ENCODE peak calls at places on chromosome 22, in seven cellular contexts. V is dorsolateral prefrontal cortex; L is adipocyte; E is foreskin fibroblast; A is GM10248; J is activated T-cell treated with anti-CD3 and anti-CD28 coated beads, Interleukin-2, amount 50 U/mL, for 24 hours; Y is EL. B is an unnamed sample.
A peak's percentile ranks its signal among the peaks of the same experiment; 100 is the strongest.

GRCh38 chr22:45493286-45493771 is 9.4 kb upstream of the FBLN1 start:
- DNase-seq in V (no peak), L (no peak), E (peak; percentile 65), A (no peak), J (no peak), Y (no peak), B (peak; percentile 44)

GRCh38 chr22:22748297-22748743 is 103.9 kb downstream of the GGTLC2 start:
- DNase-seq in V (no peak), L (peak; percentile 74), E (peak; percentile 45), A (peak; percentile 34), J (peak; percentile 57), Y (peak; percentile 45), B (peak; percentile 80)

GRCh38 chr22:42065408-42066132 is 5.0 kb downstream of the NAGA start:
- DNase-seq in V (no peak), L (no peak), E (no peak), A (no peak), J (no peak), Y (no peak), B (no peak)

GRCh38 chr22:49439373-49439772 is 388.3 kb downstream of the BRD1 start:
- DNase-seq in V (no peak), L (no peak), E (no peak), A (no peak), J (no peak), Y (no peak), B (peak; percentile 46)

GRCh38 chr22:45397806-45398205 is 15.6 kb downstream of the SMC1B start:
- DNase-seq in V (no peak), L (no peak), E (no peak), A (no peak), J (no peak), Y (no peak), B (no peak)

GRCh38 chr22:50317178-50317577 is 9.6 kb downstream of the DENND6B start:
- DNase-seq in V (no peak), L (no peak), E (no peak), A (no peak), J (no peak), Y (no peak), B (peak; percentile 72)

GRCh38 chr22:47361247-47361646 is 598.8 kb downstream of the TBC1D22A start:
- DNase-seq in V (no peak), L (no peak), E (no peak), A (no peak), J (no peak), Y (no peak), B (no peak)

GRCh38 chr22:32710896-32711295 is 90.6 kb upstream of the TIMP3 start:
- DNase-seq in V (no peak), L (no peak), E (no peak), A (no peak), J (no peak), Y (no peak), B (no peak)

GRCh38 chr22:44203203-44203602 is 22.5 kb downstream of the PARVG start:
- DNase-seq in V (no peak), L (no peak), E (no peak), A (no peak), J (no peak), Y (no peak), B (no peak)

GRCh38 chr22:45731798-45732495 is 60.3 kb downstream of the ATXN10 start:
- DNase-seq in V (no peak), L (peak; percentile 64), E (no peak), A (no peak), J (no peak), Y (peak; percentile 19), B (no peak)

GRCh38 chr22:33271390-33272161 is 213.4 kb upstream of the SYN3 start:
- DNase-seq in V (no peak), L (peak; percentile 46), E (no peak), A (peak; percentile 57), J (no peak), Y (no peak), B (peak; percentile 32)

GRCh38 chr22:26273011-26273675 is 103.9 kb downstream of the SEZ6L start:
- DNase-seq in V (peak; percentile 45), L (no peak), E (no peak), A (no peak), J (no peak), Y (no peak), B (no peak)

GRCh38 chr22:18103527-18104269 is 6.9 kb upstream of the TUBA8 start:
- DNase-seq in V (no peak), L (no peak), E (no peak), A (no peak), J (no peak), Y (no peak), B (no peak)

GRCh38 chr22:50189849-50190181 is 4.1 kb downstream of the TRABD start:
- DNase-seq in V (no peak), L (no peak), E (no peak), A (no peak), J (no peak), Y (no peak), B (no peak)

GRCh38 chr22:28911279-28911640 is 27.9 kb downstream of the ZNRF3 start:
- DNase-seq in V (no peak), L (no peak), E (no peak), A (no peak), J (peak; percentile 27), Y (no peak), B (no peak)

GRCh38 chr22:24146190-24146616 is 35.1 kb upstream of the SUSD2 start:
- DNase-seq in V (no peak), L (peak; percentile 80), E (peak; percentile 67), A (peak; percentile 83), J (no peak), Y (peak; percentile 51), B (peak; percentile 95)

GRCh38 chr22:42399315-42400271 is 32.6 kb downstream of the NFAM1 start:
- DNase-seq in V (no peak), L (no peak), E (no peak), A (no peak), J (no peak), Y (no peak), B (no peak)

GRCh38 chr22:23180893-23181762 is 819 bp downstream of the BCR start:
- DNase-seq in V (no peak), L (no peak), E (no peak), A (no peak), J (peak; percentile 72), Y (no peak), B (peak; percentile 90)

GRCh38 chr22:40628354-40629042 is 8.0 kb downstream of the MRTFA start:
- DNase-seq in V (no peak), L (peak; percentile 53), E (peak; percentile 26), A (peak; percentile 39), J (no peak), Y (peak; percentile 58), B (no peak)

GRCh38 chr22:24178502-24179440 is 2.5 kb upstream of the SUSD2 start:
- DNase-seq in V (no peak), L (no peak), E (no peak), A (no peak), J (no peak), Y (no peak), B (peak; percentile 91)

GRCh38 chr22:22129387-22129786 is 115.2 kb upstream of the VPREB1 start:
- DNase-seq in V (no peak), L (no peak), E (no peak), A (no peak), J (no peak), Y (no peak), B (no peak)

GRCh38 chr22:28795932-28796856 is 4.2 kb downstream of the XBP1 start:
- DNase-seq in V (no peak), L (no peak), E (no peak), A (no peak), J (no peak), Y (no peak), B (no peak)